ENCODE peak calls at places on chromosomes 16 and 17, in eight cellular contexts. P, R, U, C, L, H, Q and I are unnamed samples.

GRCh38 chr17:57448288-57449283 is 192.3 kb downstream of the MSI2 start:
- DNase-seq in P (no peak), R (no peak), U (no peak), C (no peak), L (no peak), H (no peak), Q (no peak), I (no peak)

GRCh38 chr17:75009139-75009724 is 3.2 kb upstream of the MRPL58 start:
- DNase-seq in P (no peak), R (no peak), U (no peak), C (no peak), L (peak), H (no peak), Q (no peak), I (no peak)

GRCh38 chr17:75270218-75270965 is 639 bp downstream of the MIF4GD start:
- DNase-seq in P (peak), R (peak), U (no peak), C (no peak), L (peak), H (peak), Q (peak), I (peak)

GRCh38 chr17:76558210-76559095 is 18.6 kb downstream of the PRCD start:
- DNase-seq in P (peak), R (no peak), U (no peak), C (no peak), L (peak), H (no peak), Q (peak), I (peak)

GRCh38 chr16:86716649-86717048 is 138.3 kb downstream of the FOXL1 start:
- DNase-seq in P (no peak), R (no peak), U (no peak), C (no peak), L (no peak), H (no peak), Q (peak), I (no peak)

GRCh38 chr17:59842901-59843652 is 49.7 kb downstream of the TUBD1 start:
- DNase-seq in P (no peak), R (no peak), U (no peak), C (no peak), L (peak), H (peak), Q (no peak), I (peak)

GRCh38 chr17:81295031-81295677 is at the start of gene SLC38A10:
- DNase-seq in P (peak), R (peak), U (peak), C (peak), L (peak), H (peak), Q (peak), I (peak)

GRCh38 chr17:5286846-5287245 is 4.8 kb downstream of the RABEP1 start:
- DNase-seq in P (no peak), R (no peak), U (no peak), C (no peak), L (peak), H (no peak), Q (no peak), I (no peak)

GRCh38 chr16:71930993-71931392 is 35.7 kb downstream of the IST1 start:
- DNase-seq in P (no peak), R (no peak), U (no peak), C (no peak), L (no peak), H (no peak), Q (no peak), I (no peak)

GRCh38 chr16:2858245-2859025 is 465 bp upstream of the PRSS22 start:
- DNase-seq in P (peak), R (no peak), U (no peak), C (no peak), L (no peak), H (peak), Q (no peak), I (no peak)

GRCh38 chr17:50361561-50362480 is 11.2 kb downstream of the MRPL27 start:
- DNase-seq in P (peak), R (peak), U (no peak), C (peak), L (peak), H (peak), Q (peak), I (peak)

GRCh38 chr16:88810868-88811599 is 694 bp downstream of the APRT start:
- DNase-seq in P (peak), R (peak), U (peak), C (peak), L (peak), H (peak), Q (peak), I (peak)

GRCh38 chr17:30234954-30235353 is 543 bp downstream of the SLC6A4 start:
- DNase-seq in P (peak), R (no peak), U (no peak), C (no peak), L (no peak), H (no peak), Q (no peak), I (no peak)

GRCh38 chr17:66747561-66748275 is 87.2 kb upstream of the CACNG5 start:
- DNase-seq in P (no peak), R (no peak), U (no peak), C (no peak), L (peak), H (no peak), Q (no peak), I (no peak)

GRCh38 chr17:62906881-62907280 is 59.2 kb upstream of the TANC2 start:
- DNase-seq in P (peak), R (no peak), U (no peak), C (no peak), L (no peak), H (no peak), Q (no peak), I (no peak)

GRCh38 chr16:49287572-49287971 is 5.9 kb upstream of the CBLN1 start:
- DNase-seq in P (no peak), R (no peak), U (no peak), C (no peak), L (no peak), H (no peak), Q (no peak), I (no peak)

GRCh38 chr17:3535253-3535995 is 22.2 kb downstream of the TRPV3 start:
- DNase-seq in P (peak), R (peak), U (no peak), C (peak), L (peak), H (peak), Q (no peak), I (peak)

GRCh38 chr17:63191610-63192009 is 225.6 kb downstream of the TANC2 start:
- DNase-seq in P (no peak), R (no peak), U (no peak), C (no peak), L (no peak), H (no peak), Q (no peak), I (no peak)

GRCh38 chr16:17211797-17212196 is 259.0 kb downstream of the XYLT1 start:
- DNase-seq in P (no peak), R (no peak), U (no peak), C (no peak), L (no peak), H (no peak), Q (peak), I (peak)

GRCh38 chr17:39487946-39488345 is 26.7 kb downstream of the CDK12 start:
- DNase-seq in P (no peak), R (no peak), U (no peak), C (no peak), L (peak), H (no peak), Q (no peak), I (no peak)

GRCh38 chr17:45234641-45235040 is 13.0 kb downstream of the FMNL1 start:
- DNase-seq in P (no peak), R (no peak), U (no peak), C (no peak), L (no peak), H (no peak), Q (peak), I (no peak)

GRCh38 chr17:56679148-56679766 is 85.8 kb downstream of the NOG start:
- DNase-seq in P (peak), R (no peak), U (no peak), C (no peak), L (peak), H (no peak), Q (peak), I (no peak)

GRCh38 chr16:57240872-57241271 is 4.2 kb upstream of the ARL2BP start:
- DNase-seq in P (no peak), R (no peak), U (no peak), C (no peak), L (no peak), H (no peak), Q (no peak), I (no peak)

GRCh38 chr16:88701541-88702363 is 4.5 kb downstream of the RNF166 start:
- DNase-seq in P (no peak), R (no peak), U (no peak), C (no peak), L (no peak), H (no peak), Q (no peak), I (no peak)

GRCh38 chr16:68086336-68086821 is 1.2 kb downstream of the NFATC3 start:
- DNase-seq in P (no peak), R (no peak), U (no peak), C (no peak), L (peak), H (no peak), Q (peak), I (no peak)

GRCh38 chr17:41071606-41072375 is 6.1 kb upstream of the KRTAP2-4 start:
- DNase-seq in P (no peak), R (no peak), U (no peak), C (no peak), L (no peak), H (no peak), Q (peak), I (no peak)